ENCODE peak calls at places on chromosomes 13 and 19, in four cellular contexts. One of them, this sample, is unnamed.

GRCh38 chr13:27472941-27473340 is 22.6 kb upstream of the MTIF3 start:
- DNase-seq in K562: no peak
- DNase-seq in SK-N-SH: no peak
- DNase-seq in HCT116: no peak
- DNase-seq in this sample: no peak

GRCh38 chr13:27372896-27373295 is 51.5 kb upstream of the GTF3A start:
- DNase-seq in SK-N-SH: no peak
- DNase-seq in K562: no peak
- DNase-seq in HCT116: no peak
- DNase-seq in this sample: no peak

GRCh38 chr13:24076636-24077035 is 83.9 kb upstream of the SPATA13 start:
- DNase-seq in SK-N-SH: no peak
- DNase-seq in K562: no peak
- DNase-seq in HCT116: no peak
- DNase-seq in this sample: no peak

GRCh38 chr19:31676271-31677004 is 327.2 kb upstream of the TSHZ3 start:
- DNase-seq in SK-N-SH: peak
- DNase-seq in HCT116: no peak
- DNase-seq in K562: no peak
- DNase-seq in this sample: no peak

GRCh38 chr13:30111810-30112209 is 195.5 kb downstream of the KATNAL1 start:
- DNase-seq in SK-N-SH: no peak
- DNase-seq in K562: peak
- DNase-seq in HCT116: no peak
- DNase-seq in this sample: no peak

GRCh38 chr19:9945319-9945966 is 9.1 kb upstream of the OLFM2 start:
- DNase-seq in K562: peak
- DNase-seq in SK-N-SH: peak
- DNase-seq in HCT116: no peak
- DNase-seq in this sample: no peak

GRCh38 chr19:12163841-12164240 is 945 bp downstream of the ZNF136 start:
- DNase-seq in K562: no peak
- DNase-seq in HCT116: no peak
- DNase-seq in SK-N-SH: peak
- DNase-seq in this sample: no peak

GRCh38 chr13:52158629-52159158 is 703 bp downstream of the NEK3 start:
- DNase-seq in HCT116: no peak
- DNase-seq in SK-N-SH: peak
- DNase-seq in K562: peak
- DNase-seq in this sample: no peak

GRCh38 chr13:59568306-59568705 is 595.4 kb downstream of the DIAPH3 start:
- DNase-seq in SK-N-SH: no peak
- DNase-seq in K562: no peak
- DNase-seq in HCT116: no peak
- DNase-seq in this sample: no peak

GRCh38 chr19:40605201-40605971 is 4.2 kb downstream of the LTBP4 start:
- DNase-seq in K562: peak
- DNase-seq in HCT116: peak
- DNase-seq in SK-N-SH: peak
- DNase-seq in this sample: peak

GRCh38 chr13:51541809-51542258 is 42.4 kb upstream of the WDFY2 start:
- DNase-seq in K562: no peak
- DNase-seq in HCT116: no peak
- DNase-seq in SK-N-SH: no peak
- DNase-seq in this sample: no peak

GRCh38 chr19:53546766-53547541 is 9.0 kb downstream of the ZNF331 start:
- DNase-seq in K562: no peak
- DNase-seq in HCT116: no peak
- DNase-seq in SK-N-SH: peak
- DNase-seq in this sample: no peak

GRCh38 chr13:78599911-78600310 is 3.4 kb downstream of the POU4F1 start:
- DNase-seq in HCT116: no peak
- DNase-seq in SK-N-SH: no peak
- DNase-seq in K562: no peak
- DNase-seq in this sample: no peak

GRCh38 chr19:41940443-41941409 is 12.5 kb upstream of the ERFL start:
- DNase-seq in K562: peak
- DNase-seq in HCT116: no peak
- DNase-seq in SK-N-SH: peak
- DNase-seq in this sample: no peak

GRCh38 chr19:3403489-3404323 is 37.3 kb downstream of the NFIC start:
- DNase-seq in K562: no peak
- DNase-seq in HCT116: no peak
- DNase-seq in SK-N-SH: peak
- DNase-seq in this sample: no peak

GRCh38 chr13:67574320-67575233 is 344.4 kb upstream of the PCDH9 start:
- DNase-seq in K562: no peak
- DNase-seq in SK-N-SH: no peak
- DNase-seq in HCT116: no peak
- DNase-seq in this sample: peak

GRCh38 chr13:95269756-95270155 is 31.5 kb downstream of the ABCC4 start:
- DNase-seq in K562: no peak
- DNase-seq in HCT116: no peak
- DNase-seq in SK-N-SH: no peak
- DNase-seq in this sample: no peak

GRCh38 chr13:90696254-90696653 is 651.2 kb upstream of the MIR17HG start:
- DNase-seq in K562: no peak
- DNase-seq in HCT116: no peak
- DNase-seq in SK-N-SH: no peak
- DNase-seq in this sample: no peak

GRCh38 chr13:97600438-97601080 is 166.6 kb downstream of the RAP2A start:
- DNase-seq in SK-N-SH: no peak
- DNase-seq in K562: no peak
- DNase-seq in HCT116: no peak
- DNase-seq in this sample: peak

GRCh38 chr19:7639863-7640348 is 3.0 kb downstream of the STXBP2 start:
- DNase-seq in SK-N-SH: no peak
- DNase-seq in HCT116: no peak
- DNase-seq in K562: no peak
- DNase-seq in this sample: no peak
- TF ChIP-seq JUND in SK-N-SH: no peak
- TF ChIP-seq JUND in HCT116: no peak
- TF ChIP-seq JUND in K562: no peak
- TF ChIP-seq JUND in this sample: no peak

DNA sequence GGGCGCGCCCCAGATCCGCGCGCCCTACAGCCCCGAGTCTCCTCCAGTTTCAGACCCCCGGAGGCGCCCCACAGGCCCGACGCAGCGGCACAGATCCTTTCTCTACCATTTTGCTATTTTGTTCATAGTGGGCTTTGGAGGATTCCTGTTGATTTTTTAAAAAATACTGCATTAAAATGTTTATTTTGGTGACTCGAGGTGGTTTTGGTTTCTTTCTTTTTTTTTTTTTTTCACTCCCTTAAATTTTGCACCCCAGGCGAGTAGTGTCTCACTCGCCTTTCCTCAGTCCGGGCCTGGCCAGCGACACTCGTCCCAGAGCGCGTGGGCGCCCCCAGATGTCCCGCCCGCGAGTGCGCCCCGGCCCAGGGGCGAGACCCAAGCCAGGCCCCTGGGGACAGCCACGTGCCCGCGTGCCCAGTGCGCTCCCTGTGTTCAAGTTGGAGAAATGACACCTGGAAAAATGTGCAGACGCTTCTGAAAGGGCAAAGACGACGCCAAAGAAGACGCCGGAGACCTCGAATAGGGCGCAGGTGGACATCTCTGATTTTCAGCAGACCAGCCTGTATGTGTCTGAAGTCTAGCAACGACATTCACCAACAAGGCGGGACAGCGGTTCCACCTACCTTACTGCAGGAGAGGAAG is 478 bp upstream of the INSR start:
- DNase-seq in K562: peak
- DNase-seq in SK-N-SH: peak
- DNase-seq in HCT116: peak
- DNase-seq in this sample: no peak
- TF ChIP-seq JUND in K562: no peak
- TF ChIP-seq JUND in SK-N-SH: no peak
- TF ChIP-seq JUND in HCT116: no peak
- TF ChIP-seq JUND in this sample: no peak

GRCh38 chr19:4878491-4878968 is 11.1 kb upstream of the PLIN3 start:
- DNase-seq in SK-N-SH: no peak
- DNase-seq in HCT116: no peak
- DNase-seq in K562: peak
- DNase-seq in this sample: no peak
- TF ChIP-seq JUND in SK-N-SH: no peak
- TF ChIP-seq JUND in HCT116: no peak
- TF ChIP-seq JUND in K562: no peak
- TF ChIP-seq JUND in this sample: no peak

DNA sequence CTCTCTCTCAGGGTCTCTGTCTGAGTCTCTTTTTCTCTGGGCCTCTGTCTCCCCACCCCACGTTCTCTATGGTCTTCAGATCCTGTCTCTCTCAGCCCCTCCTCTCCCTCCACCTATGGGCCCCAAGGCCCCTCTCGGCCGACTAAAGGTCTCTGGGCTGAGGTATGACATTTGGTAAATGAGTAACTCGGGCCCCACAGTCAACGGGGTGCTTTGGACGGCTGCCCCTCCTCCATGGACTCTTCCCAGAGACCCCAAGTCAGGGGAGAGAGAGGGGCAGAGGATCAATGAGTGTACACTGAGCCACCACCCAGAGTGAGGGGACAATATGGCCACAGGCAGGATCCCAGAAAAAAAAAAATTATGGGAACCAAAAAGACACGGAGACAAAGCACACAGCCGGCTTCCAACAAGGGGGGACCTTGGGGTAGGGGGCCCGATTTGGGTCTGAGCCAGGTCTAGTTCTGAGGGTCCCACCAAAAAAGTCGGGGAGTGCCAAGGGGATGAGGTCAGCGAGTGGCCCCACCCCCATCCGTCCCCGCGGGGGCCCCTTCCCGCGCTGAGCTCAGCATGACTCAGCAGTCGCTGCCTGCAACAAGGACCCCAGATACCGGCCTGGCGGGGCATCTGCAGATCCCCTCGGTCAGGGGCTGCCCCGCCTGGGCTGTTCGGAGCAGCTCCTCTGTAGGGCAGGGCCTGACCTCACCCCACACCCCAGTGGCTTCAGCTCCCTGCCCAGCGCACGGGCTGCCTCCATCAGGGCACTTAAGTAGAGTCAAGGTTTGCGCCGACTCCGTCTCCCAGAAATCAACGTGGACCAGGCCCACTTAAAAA is 1.5 kb upstream of the FTL start:
- DNase-seq in SK-N-SH: no peak
- DNase-seq in HCT116: no peak
- DNase-seq in K562: peak
- DNase-seq in this sample: no peak
- TF ChIP-seq JUND in SK-N-SH: peak
- TF ChIP-seq JUND in HCT116: peak
- TF ChIP-seq JUND in K562: peak
- TF ChIP-seq JUND in this sample: no peak

GRCh38 chr13:75963318-75963717 is 327.2 kb downstream of the LMO7 start:
- DNase-seq in K562: no peak
- DNase-seq in HCT116: no peak
- DNase-seq in SK-N-SH: no peak
- DNase-seq in this sample: no peak
- TF ChIP-seq JUND in K562: no peak
- TF ChIP-seq JUND in HCT116: no peak
- TF ChIP-seq JUND in SK-N-SH: no peak
- TF ChIP-seq JUND in this sample: no peak

GRCh38 chr13:107133950-107134349 is 566.0 kb upstream of the ARGLU1 start:
- DNase-seq in SK-N-SH: no peak
- DNase-seq in HCT116: no peak
- DNase-seq in K562: no peak
- DNase-seq in this sample: no peak
- TF ChIP-seq JUND in SK-N-SH: no peak
- TF ChIP-seq JUND in HCT116: no peak
- TF ChIP-seq JUND in K562: no peak
- TF ChIP-seq JUND in this sample: no peak

GRCh38 chr19:46386996-46387712 is 26.2 kb downstream of the CCDC8 start:
- DNase-seq in K562: no peak
- DNase-seq in SK-N-SH: no peak
- DNase-seq in HCT116: no peak
- DNase-seq in this sample: no peak

GRCh38 chr19:46383846-46384245 is 29.5 kb downstream of the CCDC8 start:
- DNase-seq in HCT116: no peak
- DNase-seq in SK-N-SH: no peak
- DNase-seq in K562: no peak
- DNase-seq in this sample: no peak

GRCh38 chr19:46384396-46384795 is 29.0 kb downstream of the CCDC8 start:
- DNase-seq in HCT116: no peak
- DNase-seq in K562: no peak
- DNase-seq in SK-N-SH: no peak
- DNase-seq in this sample: no peak

GRCh38 chr19:46386151-46386550 is 27.2 kb downstream of the CCDC8 start:
- DNase-seq in K562: no peak
- DNase-seq in SK-N-SH: no peak
- DNase-seq in HCT116: no peak
- DNase-seq in this sample: no peak

GRCh38 chr19:46385636-46386035 is 27.7 kb downstream of the CCDC8 start:
- DNase-seq in K562: no peak
- DNase-seq in SK-N-SH: no peak
- DNase-seq in HCT116: no peak
- DNase-seq in this sample: no peak
- TF ChIP-seq JUND in K562: no peak
- TF ChIP-seq JUND in SK-N-SH: no peak
- TF ChIP-seq JUND in HCT116: no peak
- TF ChIP-seq JUND in this sample: no peak